ENCODE peak calls at places on chromosomes 5 and 9, in eight cellular contexts. Y, L, G, F, Z, E, R and X are unnamed samples.

GRCh38 chr5:145445027-145445426 is 390.1 kb downstream of the PRELID2 start:
- DNase-seq in Y (no peak), L (no peak), G (no peak), F (no peak), Z (no peak), E (no peak), R (no peak), X (no peak)

GRCh38 chr9:115847245-115847644 is 306.3 kb upstream of the PAPPA start:
- DNase-seq in Y (no peak), L (no peak), G (no peak), F (no peak), Z (peak), E (no peak), R (peak), X (no peak)

GRCh38 chr5:13987843-13988464 is 43.5 kb upstream of the DNAH5 start:
- DNase-seq in Y (peak), L (no peak), G (no peak), F (no peak), Z (peak), E (peak), R (peak), X (no peak)

GRCh38 chr9:99011161-99011709 is 67.5 kb downstream of the COL15A1 start:
- DNase-seq in Y (no peak), L (no peak), G (no peak), F (no peak), Z (peak), E (no peak), R (no peak), X (no peak)

GRCh38 chr5:165076686-165077085 is 1571.3 kb downstream of the MAT2B start:
- DNase-seq in Y (no peak), L (no peak), G (no peak), F (no peak), Z (no peak), E (no peak), R (no peak), X (no peak)

GRCh38 chr9:33439731-33440130 is 7.7 kb downstream of the AQP3 start:
- DNase-seq in Y (no peak), L (no peak), G (no peak), F (no peak), Z (no peak), E (no peak), R (peak), X (no peak)

GRCh38 chr9:135332516-135332915 is 147.1 kb upstream of the PPP1R26 start:
- DNase-seq in Y (no peak), L (no peak), G (no peak), F (no peak), Z (no peak), E (no peak), R (no peak), X (no peak)

GRCh38 chr5:82886911-82887310 is 190.3 kb downstream of the TMEM167A start:
- DNase-seq in Y (no peak), L (no peak), G (no peak), F (no peak), Z (peak), E (no peak), R (no peak), X (no peak)

GRCh38 chr5:61000887-61001286 is 55.9 kb downstream of the NDUFAF2 start:
- DNase-seq in Y (no peak), L (no peak), G (no peak), F (no peak), Z (peak), E (peak), R (no peak), X (no peak)

GRCh38 chr9:94139672-94140417 is 55.6 kb downstream of the PTPDC1 start:
- DNase-seq in Y (no peak), L (no peak), G (no peak), F (no peak), Z (peak), E (peak), R (peak), X (peak)

GRCh38 chr5:7745882-7746735 is 104.8 kb downstream of the CFAP90 start:
- DNase-seq in Y (peak), L (no peak), G (peak), F (peak), Z (peak), E (peak), R (peak), X (no peak)

GRCh38 chr5:141680751-141681201 is 1.3 kb downstream of the ARAP3 start:
- DNase-seq in Y (peak), L (no peak), G (no peak), F (no peak), Z (no peak), E (no peak), R (no peak), X (no peak)